ENCODE peak calls at places on chromosomes 16 and 17, in six cellular contexts. L is OCI-LY7, Y is bronchial epithelial cell, E is glutamatergic neuron, M is SK-N-SH, O is heart right ventricle. R is an unnamed sample.

GRCh38 chr17:13864551-13864950 is 204.8 kb upstream of the COX10 start:
- DNase-seq in L (no peak), Y (peak), E (no peak), M (no peak), O (no peak), R (no peak)

GRCh38 chr17:42541041-42541833 is 5.2 kb downstream of the NAGLU start:
- DNase-seq in L (no peak), Y (peak), E (no peak), M (no peak), O (no peak), R (no peak)

GRCh38 chr17:58783380-58783779 is 27.7 kb downstream of the PPM1E start:
- DNase-seq in L (no peak), Y (peak), E (no peak), M (no peak), O (no peak), R (no peak)

GRCh38 chr17:38584350-38584925 is 21.3 kb downstream of the SRCIN1 start:
- DNase-seq in L (peak), Y (peak), E (peak), M (peak), O (no peak), R (peak)

GRCh38 chr16:27174007-27174406 is 29.3 kb upstream of the KDM8 start:
- DNase-seq in L (peak), Y (no peak), E (no peak), M (peak), O (no peak), R (no peak)

GRCh38 chr17:38322156-38322779 is 21.5 kb downstream of the GPR179 start:
- DNase-seq in L (peak), Y (peak), E (peak), M (peak), O (peak), R (peak)

GRCh38 chr16:15925631-15926030 is 23.8 kb upstream of the ABCC1 start:
- DNase-seq in L (no peak), Y (no peak), E (no peak), M (no peak), O (no peak), R (no peak)

GRCh38 chr17:13346081-13346533 is 255.6 kb downstream of the HS3ST3A1 start:
- DNase-seq in L (no peak), Y (peak), E (no peak), M (no peak), O (no peak), R (no peak)

GRCh38 chr17:66423436-66423922 is 121.1 kb downstream of the PRKCA start:
- DNase-seq in L (no peak), Y (no peak), E (no peak), M (no peak), O (no peak), R (no peak)

GRCh38 chr17:50564916-50565315 is 4.4 kb downstream of the CACNA1G start:
- DNase-seq in L (no peak), Y (no peak), E (no peak), M (peak), O (peak), R (no peak)

GRCh38 chr17:8836821-8837426 is 30.6 kb downstream of the PIK3R6 start:
- DNase-seq in L (no peak), Y (no peak), E (no peak), M (no peak), O (no peak), R (no peak)

GRCh38 chr16:66278604-66279262 is 87.8 kb upstream of the CDH5 start:
- DNase-seq in L (no peak), Y (peak), E (no peak), M (no peak), O (no peak), R (no peak)
- TF ChIP-seq CTCF in L (peak), Y (peak), E (no peak), M (no peak), O (no peak), R (no peak)

GRCh38 chr16:82439678-82440293 is 187.0 kb upstream of the CDH13 start:
- DNase-seq in L (peak), Y (no peak), E (peak), M (peak), O (no peak), R (peak)
- TF ChIP-seq CTCF in L (peak), Y (peak), E (peak), M (peak), O (no peak), R (peak)

GRCh38 chr16:19094542-19095365 is 19.0 kb upstream of the ITPRIPL2 start:
- DNase-seq in L (peak), Y (peak), E (no peak), M (no peak), O (no peak), R (no peak)
- TF ChIP-seq CTCF in L (peak), Y (no peak), E (no peak), M (peak), O (no peak), R (no peak)

GRCh38 chr16:896261-897199 is 74.3 kb downstream of the LMF1 start:
- DNase-seq in L (no peak), Y (no peak), E (no peak), M (no peak), O (no peak), R (no peak)

GRCh38 chr16:898216-898615 is 72.6 kb downstream of the LMF1 start:
- DNase-seq in L (no peak), Y (no peak), E (no peak), M (no peak), O (no peak), R (no peak)

GRCh38 chr16:897701-898100 is 73.1 kb downstream of the LMF1 start:
- DNase-seq in L (no peak), Y (no peak), E (no peak), M (no peak), O (no peak), R (no peak)

GRCh38 chr16:895371-895770 is 75.4 kb downstream of the LMF1 start:
- DNase-seq in L (no peak), Y (no peak), E (no peak), M (no peak), O (no peak), R (no peak)

GRCh38 chr16:897200-897543 is 73.6 kb downstream of the LMF1 start:
- DNase-seq in L (no peak), Y (no peak), E (no peak), M (no peak), O (no peak), R (no peak)
- TF ChIP-seq CTCF in L (no peak), Y (no peak), E (no peak), M (no peak), O (no peak), R (no peak)

R was measured in nephron progenitor cell.